ENCODE peak calls at places on chromosomes 1 and 21, in eight cellular contexts. F is AG09319, D is omental fat pad, N is astrocyte of the spinal cord, Y is pancreas, G is cardiac fibroblast, L is HL-60, U is tibial artery. X is an unnamed sample.

GRCh38 chr1:14055442-14056225 is 355.6 kb downstream of the PRDM2 start:
- DNase-seq in F (no peak), D (no peak), N (peak; percentile 56), Y (no peak), G (peak; percentile 17), L (no peak), U (no peak), X (no peak)

GRCh38 chr1:181206979-181207790 is 118.7 kb downstream of the IER5 start:
- DNase-seq in F (no peak), D (no peak), N (no peak), Y (no peak), G (no peak), L (no peak), U (no peak), X (no peak)

GRCh38 chr1:43008106-43008424 is 49.4 kb upstream of the SLC2A1 start:
- DNase-seq in F (no peak), D (no peak), N (no peak), Y (no peak), G (no peak), L (no peak), U (no peak), X (peak; percentile 41)

GRCh38 chr21:43289966-43290365 is 121.2 kb downstream of the CRYAA start:
- DNase-seq in F (no peak), D (no peak), N (no peak), Y (no peak), G (no peak), L (no peak), U (no peak), X (no peak)

GRCh38 chr1:223045164-223045957 is 97.7 kb downstream of the TLR5 start:
- DNase-seq in F (no peak), D (no peak), N (no peak), Y (no peak), G (no peak), L (no peak), U (no peak), X (no peak)

GRCh38 chr1:109927908-109928307 is 17.3 kb downstream of the CSF1 start:
- DNase-seq in F (no peak), D (peak; percentile 32), N (peak; percentile 80), Y (no peak), G (peak; percentile 97), L (no peak), U (peak; percentile 90), X (no peak)

GRCh38 chr1:9084883-9085282 is 15.4 kb upstream of the SLC2A5 start:
- DNase-seq in F (no peak), D (no peak), N (no peak), Y (no peak), G (peak; percentile 44), L (no peak), U (peak; percentile 63), X (no peak)

GRCh38 chr21:40829791-40830190 is 17.2 kb downstream of the DSCAM start:
- DNase-seq in F (no peak), D (no peak), N (no peak), Y (no peak), G (no peak), L (no peak), U (no peak), X (no peak)

GRCh38 chr1:200438911-200439310 is 29.1 kb upstream of the ZNF281 start:
- DNase-seq in F (no peak), D (no peak), N (peak; percentile 56), Y (no peak), G (no peak), L (no peak), U (no peak), X (no peak)

GRCh38 chr1:201761178-201761577 is 67.8 kb upstream of the IPO9 start:
- DNase-seq in F (no peak), D (no peak), N (peak; percentile 25), Y (no peak), G (no peak), L (no peak), U (no peak), X (no peak)

GRCh38 chr1:30692948-30693301 is 30.5 kb downstream of the MATN1 start:
- DNase-seq in F (no peak), D (no peak), N (no peak), Y (no peak), G (no peak), L (no peak), U (no peak), X (no peak)

GRCh38 chr1:235077571-235078479 is 50.8 kb downstream of the TOMM20 start:
- DNase-seq in F (no peak), D (no peak), N (no peak), Y (no peak), G (no peak), L (peak; percentile 56), U (no peak), X (no peak)

GRCh38 chr21:39183272-39184049 is at the start of gene PSMG1:
- DNase-seq in F (peak; percentile 84), D (peak; percentile 89), N (peak; percentile 96), Y (peak; percentile 97), G (peak; percentile 97), L (peak; percentile 94), U (peak; percentile 93), X (peak; percentile 94)

GRCh38 chr21:39182016-39182415 is 1.2 kb downstream of the PSMG1 start:
- DNase-seq in F (no peak), D (no peak), N (no peak), Y (no peak), G (no peak), L (no peak), U (no peak), X (no peak)

GRCh38 chr21:39182484-39183271 is 573 bp downstream of the PSMG1 start:
- DNase-seq in F (no peak), D (no peak), N (peak; percentile 22), Y (no peak), G (peak; percentile 23), L (peak; percentile 17), U (no peak), X (peak; percentile 27)

GRCh38 chr21:39181205-39181818 is 1.9 kb downstream of the PSMG1 start:
- DNase-seq in F (no peak), D (no peak), N (no peak), Y (no peak), G (no peak), L (no peak), U (no peak), X (no peak)

DNA sequence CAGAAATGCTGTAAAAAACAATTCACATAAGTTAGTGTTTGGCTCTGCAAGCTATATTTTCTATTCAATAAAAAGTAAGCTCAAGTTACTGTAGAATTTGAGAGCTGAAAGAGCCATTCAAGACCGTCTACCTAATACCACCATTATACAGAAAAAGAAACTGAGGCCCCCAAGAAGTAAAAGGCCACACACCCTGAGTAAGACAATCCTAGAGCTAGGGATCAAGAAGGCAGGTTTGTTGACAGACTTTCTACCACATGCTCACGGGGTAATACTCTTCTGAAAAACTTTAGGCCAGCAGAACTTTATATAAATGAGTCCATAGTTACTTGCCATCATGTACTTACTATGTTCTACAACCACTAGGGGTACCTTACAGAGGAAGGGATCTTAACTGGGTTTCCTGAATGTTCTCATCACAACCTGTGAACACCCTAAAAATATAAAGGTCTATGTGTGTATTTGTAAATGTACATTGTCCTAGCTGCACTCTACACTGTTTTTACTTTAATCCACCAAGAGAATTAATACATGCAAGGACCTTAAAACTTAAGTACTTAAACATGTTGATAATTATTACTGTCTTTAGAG is 2.7 kb downstream of the PSMG1 start:
- DNase-seq in F (no peak), D (no peak), N (no peak), Y (no peak), G (no peak), L (no peak), U (no peak), X (no peak)
- TF ChIP-seq CTCF in F (no peak), D (no peak), N (peak; percentile 19), Y (no peak), G (peak; percentile 26), L (peak; percentile 3), U (no peak), X (peak; percentile 35)

GRCh38 chr1:169456029-169456428 is 28.8 kb upstream of the CCDC181 start:
- DNase-seq in F (no peak), D (no peak), N (no peak), Y (no peak), G (peak; percentile 44), L (no peak), U (no peak), X (no peak)

GRCh38 chr1:169457443-169457842 is 28.3 kb downstream of the SLC19A2 start:
- DNase-seq in F (no peak), D (no peak), N (no peak), Y (no peak), G (no peak), L (no peak), U (no peak), X (no peak)

GRCh38 chr1:169461390-169462001 is 24.2 kb downstream of the SLC19A2 start:
- DNase-seq in F (no peak), D (no peak), N (no peak), Y (no peak), G (no peak), L (no peak), U (no peak), X (no peak)

GRCh38 chr1:169462385-169462784 is 23.4 kb downstream of the SLC19A2 start:
- DNase-seq in F (no peak), D (no peak), N (no peak), Y (no peak), G (no peak), L (no peak), U (no peak), X (no peak)

GRCh38 chr1:169460193-169460833 is 25.4 kb downstream of the SLC19A2 start:
- DNase-seq in F (no peak), D (no peak), N (peak; percentile 66), Y (peak; percentile 49), G (peak; percentile 26), L (peak; percentile 18), U (no peak), X (peak; percentile 7)
- TF ChIP-seq CTCF in F (no peak), D (no peak), N (no peak), Y (no peak), G (no peak), L (no peak), U (no peak), X (no peak)

GRCh38 chr1:11789126-11790067 is 16.4 kb downstream of the MTHFR start:
- DNase-seq in F (no peak), D (no peak), N (no peak), Y (no peak), G (no peak), L (no peak), U (no peak), X (no peak)

GRCh38 chr1:11788549-11789053 is 17.2 kb downstream of the MTHFR start:
- DNase-seq in F (no peak), D (no peak), N (no peak), Y (no peak), G (no peak), L (no peak), U (no peak), X (no peak)

GRCh38 chr1:11786168-11786567 is 19.6 kb downstream of the MTHFR start:
- DNase-seq in F (no peak), D (no peak), N (no peak), Y (no peak), G (no peak), L (no peak), U (no peak), X (no peak)

GRCh38 chr1:11787804-11788436 is 17.8 kb downstream of the MTHFR start:
- DNase-seq in F (no peak), D (no peak), N (no peak), Y (no peak), G (no peak), L (no peak), U (no peak), X (no peak)

GRCh38 chr1:11787251-11787803 is 18.4 kb downstream of the MTHFR start:
- DNase-seq in F (peak; percentile 34), D (no peak), N (peak; percentile 29), Y (no peak), G (peak; percentile 82), L (no peak), U (peak; percentile 77), X (no peak)
- TF ChIP-seq CTCF in F (no peak), D (no peak), N (no peak), Y (no peak), G (no peak), L (no peak), U (no peak), X (no peak)

GRCh38 chr1:23664837-23665795 is 26.5 kb upstream of the RPL11 start:
- DNase-seq in F (no peak), D (no peak), N (peak; percentile 17), Y (no peak), G (peak; percentile 60), L (peak; percentile 14), U (no peak), X (peak; percentile 17)
- TF ChIP-seq CTCF in F (peak; percentile 30), D (no peak), N (peak; percentile 35), Y (no peak), G (peak; percentile 21), L (no peak), U (no peak), X (peak; percentile 77)

X was measured in endothelial cell.